ENCODE peak calls at places on chromosomes 3 and 15, in five cellular contexts. U is HFFc6, V is thyroid gland, W is MCF 10A, G is GM12864. B is an unnamed sample.
A peak's percentile ranks its signal among the peaks of the same experiment; 100 is the strongest.

GRCh38 chr3:161266731-161267150 is 45.6 kb downstream of the NMD3 start:
- DNase-seq in G (no peak), U (peak; percentile 76), V (no peak), W (peak; percentile 49), B (peak; percentile 84)

GRCh38 chr3:62119139-62119538 is 254.2 kb downstream of the FEZF2 start:
- DNase-seq in V (no peak), W (no peak), G (no peak), U (no peak), B (no peak)

GRCh38 chr15:93382196-93382820 is 293.3 kb upstream of the RGMA start:
- DNase-seq in W (no peak), G (no peak), U (no peak), V (no peak), B (no peak)

GRCh38 chr3:187994221-187995085 is 159.5 kb upstream of the LPP start:
- DNase-seq in G (no peak), U (peak; percentile 77), V (no peak), W (no peak), B (peak; percentile 22)

GRCh38 chr15:88014492-88014891 is 242.0 kb downstream of the NTRK3 start:
- DNase-seq in U (no peak), G (no peak), V (no peak), W (no peak), B (no peak)

GRCh38 chr3:170608475-170608874 is 22.6 kb upstream of the SLC7A14 start:
- DNase-seq in W (no peak), V (no peak), U (no peak), G (no peak), B (no peak)

GRCh38 chr15:73578036-73578435 is 55.2 kb downstream of the NPTN start:
- DNase-seq in V (no peak), W (no peak), U (no peak), G (no peak), B (peak; percentile 23)

GRCh38 chr3:169865176-169865800 is 4.4 kb downstream of the LRRC31 start:
- DNase-seq in G (no peak), W (no peak), V (peak; percentile 9), U (no peak), B (no peak)

GRCh38 chr3:43770426-43771103 is 79.8 kb downstream of the ABHD5 start:
- DNase-seq in U (peak; percentile 50), W (peak; percentile 28), V (peak; percentile 84), G (no peak), B (peak; percentile 24)

GRCh38 chr3:174488527-174488926 is 370.6 kb upstream of the NAALADL2 start:
- DNase-seq in W (no peak), U (no peak), G (no peak), V (no peak), B (no peak)

GRCh38 chr15:33309602-33310276 is 1.0 kb upstream of the RYR3 start:
- DNase-seq in G (peak; percentile 31), U (no peak), W (no peak), V (no peak), B (peak; percentile 54)

GRCh38 chr3:113559011-113559410 is 26.7 kb downstream of the SIDT1 start:
- DNase-seq in U (no peak), G (no peak), W (no peak), V (no peak), B (peak; percentile 59)

GRCh38 chr3:115790759-115791158 is 167.4 kb downstream of the GAP43 start:
- DNase-seq in W (peak; percentile 96), V (no peak), U (peak; percentile 93), G (no peak), B (peak; percentile 98)

GRCh38 chr3:30332196-30333021 is 274.0 kb upstream of the TGFBR2 start:
- DNase-seq in G (no peak), V (no peak), W (no peak), U (no peak), B (peak; percentile 71)

GRCh38 chr3:17979248-17979647 is 236.8 kb upstream of the TBC1D5 start:
- DNase-seq in U (peak; percentile 19), V (no peak), G (no peak), W (peak; percentile 11), B (peak; percentile 3)

GRCh38 chr15:69593981-69594966 is 141.7 kb downstream of the RPLP1 start:
- DNase-seq in W (peak; percentile 86), V (peak; percentile 93), G (no peak), U (no peak), B (peak; percentile 80)

DNA sequence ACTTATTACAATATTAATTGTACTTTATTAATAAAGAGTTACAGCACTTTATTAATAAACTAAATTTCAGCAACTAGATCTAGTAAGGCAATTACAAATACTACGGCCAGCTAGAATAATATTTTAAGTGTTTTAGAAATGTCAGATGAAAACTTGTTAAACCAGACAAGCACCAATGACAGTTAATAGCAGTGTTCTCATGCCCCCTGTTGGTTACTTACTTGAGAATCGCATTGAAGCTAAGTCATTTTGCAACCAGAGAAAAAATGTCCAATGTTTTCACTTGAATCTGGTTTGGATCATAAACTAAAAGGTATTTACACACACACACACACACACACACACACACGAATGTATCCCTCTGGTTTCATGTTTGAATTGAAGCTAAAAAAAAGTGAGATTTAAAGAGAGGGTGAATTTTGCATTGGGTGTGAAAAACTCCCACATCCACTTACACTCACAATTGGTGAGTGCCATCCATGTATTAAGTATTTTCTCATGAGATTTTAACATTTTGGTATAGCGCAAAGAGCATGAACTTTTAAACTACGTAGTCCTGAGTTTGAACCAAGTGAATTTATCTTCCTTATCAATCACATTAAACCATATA is 347.7 kb downstream of the ZBBX start:
- DNase-seq in G (no peak), W (peak; percentile 78), U (peak; percentile 3), V (no peak), B (peak; percentile 79)
- TF ChIP-seq CTCF in G (peak; percentile 13), W (peak; percentile 57), U (peak; percentile 52), V (no peak), B (peak; percentile 66)

DNA sequence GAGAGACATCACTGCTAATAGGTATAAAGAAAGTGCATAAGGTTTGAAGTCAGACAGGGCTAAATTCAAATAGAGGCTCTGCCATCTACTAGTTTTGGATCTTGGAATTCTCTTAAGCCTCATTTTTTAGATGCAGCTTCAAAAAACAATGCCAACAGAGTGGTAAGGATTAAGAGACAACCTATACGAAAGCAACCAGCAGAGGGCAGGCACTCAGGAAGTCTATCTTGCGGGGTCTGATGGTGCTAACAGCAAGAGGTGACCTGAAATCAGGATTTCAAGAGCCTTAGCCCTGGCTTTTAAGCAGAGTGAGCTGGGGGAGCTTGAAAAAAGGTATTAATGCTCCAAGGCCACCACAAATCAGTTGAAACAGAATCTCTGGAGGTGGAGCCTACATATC is 40.7 kb downstream of the LDHAL6B start:
- DNase-seq in W (peak; percentile 77), G (peak; percentile 67), U (peak; percentile 62), V (peak; percentile 76), B (peak; percentile 63)
- TF ChIP-seq CTCF in W (peak; percentile 57), G (peak; percentile 73), U (peak; percentile 85), V (peak; percentile 19), B (peak; percentile 72)

GRCh38 chr3:129446926-129447325 is 6.9 kb downstream of the IFT122 start:
- DNase-seq in G (no peak), W (no peak), U (no peak), V (no peak), B (no peak)
- TF ChIP-seq CTCF in G (no peak), W (no peak), U (no peak), V (no peak), B (no peak)

DNA sequence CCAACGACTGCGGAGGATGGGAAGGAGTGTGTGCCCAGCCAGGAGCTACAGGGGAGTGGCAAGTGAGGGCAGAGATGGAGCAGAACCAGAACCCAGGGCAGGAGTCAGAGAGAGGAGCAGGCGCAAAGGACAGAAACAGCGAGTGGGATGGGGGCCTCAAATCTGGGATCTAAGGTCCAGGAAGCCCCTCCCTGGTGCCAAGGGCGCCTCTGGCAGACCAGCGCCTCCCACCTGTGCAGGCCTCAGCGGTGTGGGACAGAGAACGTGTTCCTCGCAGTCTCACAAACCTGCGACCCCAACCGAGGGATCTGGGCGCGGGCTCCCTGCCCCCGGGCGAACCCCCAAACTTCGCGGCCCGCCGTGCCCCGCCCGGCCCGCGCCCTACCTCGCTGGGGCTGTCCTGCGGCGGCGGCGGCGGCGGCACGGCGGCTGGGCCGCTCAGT is 292 bp downstream of the PCBP4 start:
- DNase-seq in G (no peak), V (no peak), W (no peak), U (no peak), B (no peak)
- TF ChIP-seq CTCF in G (no peak), V (no peak), W (no peak), U (no peak), B (no peak)

GRCh38 chr15:101277943-101278564 is 769 bp upstream of the SELENOS start:
- DNase-seq in U (no peak), V (no peak), G (no peak), W (no peak), B (no peak)

GRCh38 chr15:101283931-101284330 is 6.6 kb upstream of the SELENOS start:
- DNase-seq in W (no peak), G (no peak), V (no peak), U (no peak), B (no peak)

GRCh38 chr15:101277038-101277822 is at the start of gene SELENOS:
- DNase-seq in W (peak; percentile 91), U (peak; percentile 72), V (peak; percentile 93), G (no peak), B (peak; percentile 95)

GRCh38 chr15:101276501-101277037 is 716 bp downstream of the SELENOS start:
- DNase-seq in V (no peak), U (no peak), G (no peak), W (peak; percentile 21), B (peak; percentile 31)

DNA sequence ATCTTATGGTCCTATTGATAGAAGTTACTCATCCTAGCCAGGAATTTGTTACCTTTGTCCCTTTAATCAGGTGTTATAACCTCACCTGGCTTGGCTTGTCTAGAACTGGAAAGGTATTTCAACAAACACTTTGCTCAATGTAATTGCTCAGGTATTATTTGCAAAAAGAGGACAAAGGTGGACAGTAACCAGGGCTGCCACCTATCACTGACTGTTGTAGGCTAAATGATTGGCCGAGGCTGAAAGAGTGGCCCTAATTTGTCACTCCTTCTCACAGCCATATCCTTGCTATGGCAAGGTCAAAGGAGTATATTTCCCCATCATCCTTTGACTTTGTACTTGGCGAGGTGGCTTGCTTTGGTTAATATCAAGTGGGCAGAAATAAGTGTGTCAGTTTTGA is 2.7 kb upstream of the SELENOS start:
- DNase-seq in U (no peak), W (no peak), G (no peak), V (no peak), B (no peak)
- TF ChIP-seq CTCF in U (no peak), W (no peak), G (no peak), V (no peak), B (no peak)

DNA sequence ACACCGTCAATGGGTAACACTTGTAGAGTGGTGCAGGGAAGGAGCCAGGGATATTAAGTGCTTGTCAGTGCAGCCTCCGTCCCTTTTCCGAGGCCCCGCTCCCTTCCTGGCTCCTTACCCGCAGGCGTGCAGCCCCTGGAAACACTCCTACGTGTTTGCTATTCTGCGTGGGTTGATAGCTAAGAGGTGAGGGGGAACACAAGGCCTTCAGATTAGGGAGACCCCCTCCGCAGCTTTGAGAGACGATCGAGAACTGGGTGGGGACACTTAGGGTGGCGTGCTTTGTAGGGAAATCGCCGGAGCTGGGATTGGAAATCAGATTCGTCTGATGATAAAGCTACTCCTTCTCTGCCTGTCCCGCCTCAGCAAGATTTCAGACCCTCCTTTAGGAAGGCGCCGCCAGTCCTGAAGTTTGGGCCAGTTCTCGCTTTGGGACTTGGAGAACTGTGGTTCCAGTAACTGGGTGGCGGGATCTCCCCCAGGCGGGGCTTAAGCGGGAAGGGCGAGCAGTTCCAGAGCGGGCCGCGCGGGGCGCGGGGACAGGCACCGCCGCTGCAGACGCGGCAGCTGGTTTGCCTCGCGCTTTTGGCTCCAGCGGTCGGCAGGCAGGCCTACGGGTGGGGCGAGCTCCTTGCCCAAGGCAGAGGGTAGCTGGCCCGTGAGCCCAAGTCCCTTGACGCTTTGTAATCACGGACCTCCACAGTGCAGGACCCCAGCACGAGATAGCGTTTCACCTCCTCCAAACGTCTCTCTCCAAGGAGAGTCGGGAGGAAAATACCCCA is 8.0 kb upstream of the FAM107A start:
- DNase-seq in W (peak; percentile 64), U (peak; percentile 55), V (peak; percentile 90), G (no peak), B (peak; percentile 68)
- TF ChIP-seq CTCF in W (peak; percentile 55), U (peak; percentile 79), V (peak; percentile 95), G (peak; percentile 78), B (peak; percentile 67)